ENCODE peak calls at places on chromosomes 3 and 15, in seven cellular contexts. S, M, Z, X, A, C and Q are unnamed samples.
A peak's percentile ranks its signal among the peaks of the same experiment; 100 is the strongest.

GRCh38 chr3:180690061-180690460 is 10.8 kb upstream of the CCDC39 start:
- DNase-seq in S (no peak), M (no peak), Z (no peak), X (no peak), A (no peak), C (no peak), Q (no peak)

GRCh38 chr15:54556231-54556630 is 578.0 kb downstream of the UNC13C start:
- DNase-seq in S (no peak), M (no peak), Z (no peak), X (no peak), A (no peak), C (no peak), Q (no peak)

GRCh38 chr15:68643216-68643830 is 64.5 kb downstream of the CORO2B start:
- DNase-seq in S (no peak), M (no peak), Z (no peak), X (no peak), A (no peak), C (no peak), Q (no peak)

GRCh38 chr3:157595259-157595658 is 92.0 kb upstream of the VEPH1 start:
- DNase-seq in S (no peak), M (no peak), Z (no peak), X (no peak), A (no peak), C (no peak), Q (no peak)

GRCh38 chr15:65069179-65069578 is 1.4 kb upstream of the RASL12 start:
- DNase-seq in S (peak; percentile 20), M (no peak), Z (peak; percentile 94), X (peak; percentile 96), A (no peak), C (peak; percentile 95), Q (no peak)

GRCh38 chr3:59981377-59981776 is 931.6 kb upstream of the CFAP20DC start:
- DNase-seq in S (no peak), M (no peak), Z (no peak), X (no peak), A (no peak), C (no peak), Q (no peak)

GRCh38 chr3:39361252-39361927 is 21.8 kb upstream of the SLC25A38 start:
- DNase-seq in S (no peak), M (no peak), Z (no peak), X (no peak), A (no peak), C (no peak), Q (peak; percentile 40)

GRCh38 chr3:172447611-172448579 is at the start of gene GHSR:
- DNase-seq in S (no peak), M (peak; percentile 62), Z (no peak), X (no peak), A (no peak), C (no peak), Q (no peak)

GRCh38 chr3:189239616-189240015 is 67.8 kb downstream of the TPRG1 start:
- DNase-seq in S (no peak), M (no peak), Z (no peak), X (no peak), A (no peak), C (no peak), Q (no peak)

GRCh38 chr3:125587039-125587664 is 8.1 kb downstream of the OSBPL11 start:
- DNase-seq in S (no peak), M (no peak), Z (no peak), X (peak; percentile 50), A (no peak), C (peak; percentile 49), Q (peak; percentile 32)

GRCh38 chr3:119562307-119562961 is 3.0 kb upstream of the CD80 start:
- DNase-seq in S (no peak), M (no peak), Z (no peak), X (peak; percentile 12), A (no peak), C (no peak), Q (no peak)

GRCh38 chr3:32411442-32411841 is 19.8 kb downstream of the CMTM7 start:
- DNase-seq in S (no peak), M (no peak), Z (no peak), X (no peak), A (no peak), C (no peak), Q (no peak)

GRCh38 chr3:112508261-112508660 is 9.0 kb upstream of the BTLA start:
- DNase-seq in S (no peak), M (no peak), Z (no peak), X (no peak), A (no peak), C (no peak), Q (no peak)

GRCh38 chr3:191330309-191330712 is at the start of gene UTS2B:
- DNase-seq in S (peak; percentile 73), M (no peak), Z (peak; percentile 88), X (peak; percentile 85), A (no peak), C (peak; percentile 70), Q (peak; percentile 68)

GRCh38 chr3:195007151-195007550 is 263.8 kb downstream of the XXYLT1 start:
- DNase-seq in S (no peak), M (no peak), Z (no peak), X (no peak), A (no peak), C (no peak), Q (no peak)

GRCh38 chr15:40893019-40893723 is 1.1 kb upstream of the VPS18 start:
- DNase-seq in S (no peak), M (no peak), Z (no peak), X (no peak), A (no peak), C (no peak), Q (peak; percentile 77)
- H3K4me3 ChIP-seq in S (no peak overlapping the region), M (no peak overlapping the region), Z (no peak overlapping the region), X (no peak overlapping the region), A (peak overlapping the region; percentile 91), C (no peak overlapping the region), Q (no peak overlapping the region)

DNA sequence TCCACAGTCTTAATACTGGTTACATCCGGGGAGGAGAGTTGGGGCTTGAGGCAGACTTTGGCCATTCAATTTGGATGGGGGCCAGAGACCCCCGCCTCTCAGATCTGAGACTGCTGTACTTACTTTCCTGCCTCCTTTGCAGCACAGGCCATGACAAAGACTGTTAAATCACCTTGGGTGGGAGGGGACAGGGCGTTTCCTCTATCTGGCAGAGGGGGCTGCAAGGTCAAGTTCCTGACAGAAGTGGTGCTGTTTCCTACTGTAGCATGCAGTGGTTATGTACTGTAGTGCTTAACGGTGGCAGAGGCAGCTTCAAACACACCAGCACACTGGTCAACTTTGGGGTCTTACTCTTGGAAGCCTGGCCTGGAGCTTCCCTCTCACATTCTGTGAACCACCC is 261.2 kb upstream of the LRRFIP2 start:
- DNase-seq in S (no peak), M (no peak), Z (no peak), X (no peak), A (no peak), C (no peak), Q (no peak)
- TF ChIP-seq CTCF in S (no peak), M (no peak), Z (no peak), X (no peak), A (no peak), C (no peak), Q (no peak)

DNA sequence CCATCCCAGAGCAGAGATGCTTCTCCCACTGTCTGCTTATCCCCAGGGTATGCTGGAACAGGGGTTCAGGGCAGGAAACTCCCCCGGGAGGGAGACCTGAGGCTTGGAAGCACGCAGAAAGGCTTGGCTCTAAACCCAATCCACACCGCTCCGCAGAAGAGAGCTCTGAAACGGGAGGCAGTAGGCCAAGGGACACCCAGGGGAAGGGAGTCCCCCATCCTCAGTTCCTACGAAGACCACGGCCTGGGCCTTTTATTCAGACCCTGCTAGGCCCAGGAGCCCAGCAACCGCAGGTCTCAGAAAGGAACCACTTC is 1.8 kb upstream of the HAPLN3 start:
- DNase-seq in S (no peak), M (no peak), Z (no peak), X (no peak), A (no peak), C (no peak), Q (no peak)
- H3K4me3 ChIP-seq in S (no peak overlapping the region), M (no peak overlapping the region), Z (no peak overlapping the region), X (no peak overlapping the region), A (no peak overlapping the region), C (no peak overlapping the region), Q (no peak overlapping the region)

GRCh38 chr3:9731206-9732079 is at the start of gene BRPF1:
- DNase-seq in S (peak; percentile 99), M (peak; percentile 99), Z (peak; percentile 96), X (peak; percentile 99), A (peak; percentile 99), C (peak; percentile 100), Q (peak; percentile 100)
- TF ChIP-seq CTCF in S (peak; percentile 22), M (no peak), Z (no peak), X (no peak), A (no peak), C (peak; percentile 12), Q (peak; percentile 23)

GRCh38 chr15:99509686-99510461 is 55.9 kb upstream of the MEF2A start:
- DNase-seq in S (no peak), M (no peak), Z (no peak), X (peak; percentile 31), A (no peak), C (peak; percentile 24), Q (no peak)
- H3K4me3 ChIP-seq in S (no peak overlapping the region), M (no peak overlapping the region), Z (no peak overlapping the region), X (no peak overlapping the region), A (no peak overlapping the region), C (no peak overlapping the region), Q (no peak overlapping the region)

DNA sequence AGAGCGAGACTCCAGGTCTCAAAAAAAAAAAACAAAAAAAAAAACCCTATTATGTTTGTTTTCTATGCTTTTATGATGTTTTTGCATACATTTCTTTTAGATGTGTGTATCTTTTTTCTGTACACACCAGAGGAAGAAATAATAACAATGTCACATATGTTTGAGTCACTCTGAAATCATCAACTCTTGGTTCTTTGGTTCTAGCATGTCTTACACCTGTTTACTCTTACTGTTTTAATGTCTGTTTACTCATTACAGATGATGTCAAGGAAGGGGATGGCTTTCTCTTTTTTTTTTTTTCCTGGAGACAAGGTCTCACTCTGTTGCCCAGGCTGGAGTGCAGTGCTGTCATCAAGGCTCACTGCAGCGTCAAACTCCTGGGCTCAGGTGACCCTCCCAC is 24.1 kb downstream of the RHOA start:
- DNase-seq in S (no peak), M (no peak), Z (no peak), X (no peak), A (no peak), C (no peak), Q (peak; percentile 77)
- TF ChIP-seq CTCF in S (no peak), M (no peak), Z (no peak), X (no peak), A (no peak), C (no peak), Q (no peak)

GRCh38 chr15:92395557-92395956 is 1.9 kb downstream of the ST8SIA2 start:
- DNase-seq in S (no peak), M (no peak), Z (no peak), X (no peak), A (no peak), C (no peak), Q (no peak)
- H3K4me3 ChIP-seq in S (no peak overlapping the region), M (no peak overlapping the region), Z (peak overlapping the region; percentile 65), X (no peak overlapping the region), A (no peak overlapping the region), C (no peak overlapping the region), Q (no peak overlapping the region)